ENCODE peak calls at places on chromosomes 13 and 19, in five cellular contexts. One of them, this sample, is unnamed.

GRCh38 chr13:101570410-101570809 is 117.9 kb downstream of the ITGBL1 start:
- DNase-seq in body of pancreas: no peak
- DNase-seq in brain microvascular endothelial cell: peak; percentile 22
- DNase-seq in Caco-2: no peak
- DNase-seq in heart right ventricle: no peak
- DNase-seq in this sample: no peak

GRCh38 chr13:50080158-50080855 is 65.1 kb downstream of the KCNRG start:
- DNase-seq in body of pancreas: peak; percentile 16
- DNase-seq in brain microvascular endothelial cell: peak; percentile 42
- DNase-seq in Caco-2: no peak
- DNase-seq in heart right ventricle: no peak
- DNase-seq in this sample: no peak

GRCh38 chr13:97385854-97386253 is 48.1 kb upstream of the RAP2A start:
- DNase-seq in body of pancreas: no peak
- DNase-seq in brain microvascular endothelial cell: no peak
- DNase-seq in Caco-2: no peak
- DNase-seq in heart right ventricle: no peak
- DNase-seq in this sample: no peak

GRCh38 chr19:48511800-48512503 is at the start of gene LMTK3:
- DNase-seq in body of pancreas: peak; percentile 45
- DNase-seq in brain microvascular endothelial cell: no peak
- DNase-seq in Caco-2: no peak
- DNase-seq in heart right ventricle: no peak
- DNase-seq in this sample: no peak

GRCh38 chr19:45119582-45119981 is 26.6 kb downstream of the PPP1R37 start:
- DNase-seq in body of pancreas: no peak
- DNase-seq in brain microvascular endothelial cell: no peak
- DNase-seq in Caco-2: no peak
- DNase-seq in heart right ventricle: no peak
- DNase-seq in this sample: no peak

GRCh38 chr13:112933649-112934048 is 35.4 kb upstream of the MCF2L start:
- DNase-seq in body of pancreas: no peak
- DNase-seq in brain microvascular endothelial cell: no peak
- DNase-seq in Caco-2: no peak
- DNase-seq in heart right ventricle: no peak
- DNase-seq in this sample: no peak

GRCh38 chr13:76971215-76971614 is 20.7 kb upstream of the CLN5 start:
- DNase-seq in body of pancreas: no peak
- DNase-seq in brain microvascular endothelial cell: no peak
- DNase-seq in Caco-2: no peak
- DNase-seq in heart right ventricle: no peak
- DNase-seq in this sample: no peak

GRCh38 chr13:49996166-49996915 is 501 bp upstream of the TRIM13 start:
- DNase-seq in body of pancreas: peak; percentile 93
- DNase-seq in brain microvascular endothelial cell: peak; percentile 76
- DNase-seq in Caco-2: peak; percentile 93
- DNase-seq in heart right ventricle: peak; percentile 93
- DNase-seq in this sample: peak; percentile 57

GRCh38 chr19:10289167-10289835 is 451 bp upstream of the ICAM5 start:
- DNase-seq in body of pancreas: no peak
- DNase-seq in brain microvascular endothelial cell: no peak
- DNase-seq in Caco-2: peak; percentile 78
- DNase-seq in heart right ventricle: no peak
- DNase-seq in this sample: no peak

GRCh38 chr19:18924684-18925213 is 5.2 kb downstream of the DDX49 start:
- DNase-seq in body of pancreas: no peak
- DNase-seq in brain microvascular endothelial cell: no peak
- DNase-seq in Caco-2: no peak
- DNase-seq in heart right ventricle: no peak
- DNase-seq in this sample: no peak

GRCh38 chr19:47391510-47392223 is 27.7 kb downstream of the MEIS3 start:
- DNase-seq in body of pancreas: peak; percentile 75
- DNase-seq in brain microvascular endothelial cell: peak; percentile 63
- DNase-seq in Caco-2: peak; percentile 71
- DNase-seq in heart right ventricle: peak; percentile 65
- DNase-seq in this sample: peak; percentile 3

GRCh38 chr13:74683411-74683810 is 549.2 kb upstream of the KLF12 start:
- DNase-seq in body of pancreas: no peak
- DNase-seq in brain microvascular endothelial cell: no peak
- DNase-seq in Caco-2: no peak
- DNase-seq in heart right ventricle: no peak
- DNase-seq in this sample: no peak

GRCh38 chr13:37656247-37656940 is 57.8 kb upstream of the POSTN start:
- DNase-seq in body of pancreas: no peak
- DNase-seq in brain microvascular endothelial cell: peak; percentile 95
- DNase-seq in Caco-2: no peak
- DNase-seq in heart right ventricle: no peak
- DNase-seq in this sample: no peak

GRCh38 chr13:81773263-81773662 is 1432.3 kb upstream of the SPRY2 start:
- DNase-seq in body of pancreas: no peak
- DNase-seq in brain microvascular endothelial cell: no peak
- DNase-seq in Caco-2: no peak
- DNase-seq in heart right ventricle: no peak
- DNase-seq in this sample: no peak

GRCh38 chr13:98482476-98483444 is 94.1 kb downstream of the STK24 start:
- DNase-seq in body of pancreas: peak; percentile 75
- DNase-seq in brain microvascular endothelial cell: peak; percentile 85
- DNase-seq in Caco-2: no peak
- DNase-seq in heart right ventricle: peak; percentile 76
- DNase-seq in this sample: no peak

DNA sequence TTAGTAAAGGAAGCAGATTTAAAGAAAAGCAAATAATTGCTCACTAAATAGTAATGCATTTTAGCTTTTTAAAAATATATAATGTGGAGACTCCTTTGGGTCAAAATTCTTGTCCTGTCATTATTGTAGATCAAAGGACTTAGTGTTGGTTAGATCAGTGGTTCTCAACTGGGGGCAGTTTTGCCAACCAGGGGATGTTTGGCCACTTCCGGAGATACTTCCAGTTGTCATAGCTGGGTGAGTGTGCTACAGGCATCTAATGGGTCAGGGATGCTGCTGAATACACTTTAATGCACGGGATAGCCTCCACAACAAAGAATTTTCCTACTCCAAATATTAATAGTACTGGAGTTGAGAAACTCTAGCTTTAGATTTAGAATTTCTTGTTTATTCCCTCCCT is 126.8 kb downstream of the LMO7 start:
- DNase-seq in body of pancreas: no peak
- DNase-seq in brain microvascular endothelial cell: no peak
- DNase-seq in Caco-2: no peak
- DNase-seq in heart right ventricle: no peak
- DNase-seq in this sample: no peak
- H3K4me3 ChIP-seq in body of pancreas: no peak overlapping the region
- H3K4me3 ChIP-seq in brain microvascular endothelial cell: no peak overlapping the region
- H3K4me3 ChIP-seq in Caco-2: peak overlapping the region; percentile 61
- H3K4me3 ChIP-seq in heart right ventricle: peak overlapping the region; percentile 41
- H3K4me3 ChIP-seq in this sample: no peak overlapping the region

GRCh38 chr13:103066079-103066880 is at the start of gene SLC10A2:
- DNase-seq in body of pancreas: no peak
- DNase-seq in brain microvascular endothelial cell: no peak
- DNase-seq in Caco-2: no peak
- DNase-seq in heart right ventricle: no peak
- DNase-seq in this sample: no peak
- TF ChIP-seq CTCF in body of pancreas: no peak
- TF ChIP-seq CTCF in brain microvascular endothelial cell: no peak
- TF ChIP-seq CTCF in Caco-2: no peak
- TF ChIP-seq CTCF in heart right ventricle: no peak
- TF ChIP-seq CTCF in this sample: no peak

GRCh38 chr13:23547000-23547590 is 23.1 kb upstream of the TNFRSF19 start:
- DNase-seq in body of pancreas: no peak
- DNase-seq in brain microvascular endothelial cell: no peak
- DNase-seq in Caco-2: no peak
- DNase-seq in heart right ventricle: peak; percentile 53
- DNase-seq in this sample: no peak
- H3K4me3 ChIP-seq in body of pancreas: no peak overlapping the region
- H3K4me3 ChIP-seq in brain microvascular endothelial cell: peak overlapping the region; percentile 66
- H3K4me3 ChIP-seq in Caco-2: no peak overlapping the region
- H3K4me3 ChIP-seq in heart right ventricle: peak overlapping the region; percentile 52
- H3K4me3 ChIP-seq in this sample: no peak overlapping the region

DNA sequence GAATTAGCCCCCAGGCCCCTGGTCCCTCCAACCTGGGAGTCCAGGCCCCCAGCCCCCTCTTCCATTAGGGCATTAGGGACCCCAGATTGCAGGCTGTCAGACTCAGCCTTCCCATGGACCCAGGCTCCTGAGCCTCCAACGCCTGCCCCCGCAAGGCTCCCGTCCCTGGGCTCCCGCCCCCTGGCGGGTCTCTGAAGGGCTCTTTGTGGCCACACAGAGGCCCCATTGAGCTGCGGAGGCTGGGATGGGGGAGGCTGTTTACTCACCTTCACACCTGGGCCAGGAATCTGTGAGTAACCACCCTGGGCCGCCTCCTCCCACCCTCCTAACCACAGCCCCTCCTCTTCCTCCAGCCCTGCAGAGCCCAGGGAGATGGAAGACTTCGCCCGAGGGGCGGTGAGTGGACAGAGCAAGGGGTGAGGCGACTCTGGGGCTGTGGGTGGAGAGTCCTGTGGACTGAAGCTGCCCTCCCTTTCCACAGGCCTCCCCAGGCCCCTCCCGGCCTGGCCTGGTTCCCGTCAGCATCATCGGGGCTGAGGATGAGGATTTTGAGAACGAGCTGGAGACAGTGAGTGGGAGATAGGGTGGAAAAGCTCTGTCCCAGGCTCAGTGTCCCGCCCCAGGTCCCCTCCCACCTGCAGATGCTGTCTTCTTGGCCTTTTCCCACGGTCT is 4.9 kb downstream of the ARHGEF1 start:
- DNase-seq in body of pancreas: peak; percentile 76
- DNase-seq in brain microvascular endothelial cell: no peak
- DNase-seq in Caco-2: peak; percentile 96
- DNase-seq in heart right ventricle: no peak
- DNase-seq in this sample: no peak
- TF ChIP-seq CTCF in body of pancreas: no peak
- TF ChIP-seq CTCF in brain microvascular endothelial cell: peak; percentile 56
- TF ChIP-seq CTCF in Caco-2: peak; percentile 54
- TF ChIP-seq CTCF in heart right ventricle: no peak
- TF ChIP-seq CTCF in this sample: no peak

GRCh38 chr19:7635670-7636069 is 1.2 kb upstream of the STXBP2 start:
- DNase-seq in body of pancreas: no peak
- DNase-seq in brain microvascular endothelial cell: no peak
- DNase-seq in Caco-2: no peak
- DNase-seq in heart right ventricle: no peak
- DNase-seq in this sample: no peak

GRCh38 chr19:7636317-7636690 is 606 bp upstream of the STXBP2 start:
- DNase-seq in body of pancreas: no peak
- DNase-seq in brain microvascular endothelial cell: no peak
- DNase-seq in Caco-2: no peak
- DNase-seq in heart right ventricle: no peak
- DNase-seq in this sample: no peak

GRCh38 chr19:7638802-7639465 is 2.0 kb downstream of the STXBP2 start:
- DNase-seq in body of pancreas: no peak
- DNase-seq in brain microvascular endothelial cell: no peak
- DNase-seq in Caco-2: no peak
- DNase-seq in heart right ventricle: no peak
- DNase-seq in this sample: no peak

GRCh38 chr19:7637374-7638256 is 705 bp downstream of the STXBP2 start:
- DNase-seq in body of pancreas: peak; percentile 69
- DNase-seq in brain microvascular endothelial cell: no peak
- DNase-seq in Caco-2: no peak
- DNase-seq in heart right ventricle: no peak
- DNase-seq in this sample: no peak

GRCh38 chr19:7636691-7637373 is at the start of gene STXBP2:
- DNase-seq in body of pancreas: peak; percentile 91
- DNase-seq in brain microvascular endothelial cell: no peak
- DNase-seq in Caco-2: peak; percentile 88
- DNase-seq in heart right ventricle: no peak
- DNase-seq in this sample: peak; percentile 35
- H3K4me3 ChIP-seq in body of pancreas: peak within 1 kb of the TSS; percentile 67
- H3K4me3 ChIP-seq in brain microvascular endothelial cell: peak within 1 kb of the TSS; percentile 42
- H3K4me3 ChIP-seq in Caco-2: peak within 1 kb of the TSS; percentile 63
- H3K4me3 ChIP-seq in heart right ventricle: peak within 1 kb of the TSS; percentile 36
- H3K4me3 ChIP-seq in this sample: peak within 1 kb of the TSS; percentile 94

GRCh38 chr13:28540612-28541011 is 45.7 kb upstream of the FLT1 start:
- DNase-seq in body of pancreas: no peak
- DNase-seq in brain microvascular endothelial cell: peak; percentile 6
- DNase-seq in Caco-2: no peak
- DNase-seq in heart right ventricle: no peak
- DNase-seq in this sample: no peak
- TF ChIP-seq CTCF in body of pancreas: no peak
- TF ChIP-seq CTCF in brain microvascular endothelial cell: no peak
- TF ChIP-seq CTCF in Caco-2: no peak
- TF ChIP-seq CTCF in heart right ventricle: no peak
- TF ChIP-seq CTCF in this sample: no peak

GRCh38 chr19:1273263-1274041 is 1.9 kb upstream of the FAM174C start:
- DNase-seq in body of pancreas: no peak
- DNase-seq in brain microvascular endothelial cell: no peak
- DNase-seq in Caco-2: no peak
- DNase-seq in heart right ventricle: no peak
- DNase-seq in this sample: no peak
- H3K4me3 ChIP-seq in body of pancreas: no peak overlapping the region
- H3K4me3 ChIP-seq in brain microvascular endothelial cell: no peak overlapping the region
- H3K4me3 ChIP-seq in Caco-2: no peak overlapping the region
- H3K4me3 ChIP-seq in heart right ventricle: no peak overlapping the region
- H3K4me3 ChIP-seq in this sample: peak overlapping the region; percentile 91

DNA sequence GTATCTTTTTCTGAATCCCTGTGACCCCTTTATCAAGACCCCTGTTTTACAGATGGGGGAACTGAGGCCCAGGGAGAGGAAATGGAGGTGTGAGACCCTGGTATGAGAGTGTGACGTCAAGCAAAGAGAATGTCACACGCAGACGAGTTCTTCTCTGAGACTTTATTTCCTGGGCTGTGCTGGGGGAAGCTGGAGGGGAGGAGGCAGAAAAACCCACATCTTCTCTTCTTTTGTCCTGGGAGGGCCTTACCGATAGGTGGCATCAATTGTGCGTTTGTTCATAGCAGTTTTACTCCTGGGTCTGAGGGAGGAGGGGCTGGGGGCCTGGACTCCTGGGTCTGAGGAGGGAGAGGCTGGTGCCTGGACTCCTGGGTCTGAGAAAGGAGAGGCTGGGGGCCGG is 4.9 kb upstream of the KLK15 start:
- DNase-seq in body of pancreas: no peak
- DNase-seq in brain microvascular endothelial cell: no peak
- DNase-seq in Caco-2: no peak
- DNase-seq in heart right ventricle: no peak
- DNase-seq in this sample: no peak
- TF ChIP-seq CTCF in body of pancreas: no peak
- TF ChIP-seq CTCF in brain microvascular endothelial cell: no peak
- TF ChIP-seq CTCF in Caco-2: no peak
- TF ChIP-seq CTCF in heart right ventricle: no peak
- TF ChIP-seq CTCF in this sample: peak; percentile 66

This sample was measured in LNCaP clone FGC.